ENCODE peak calls at places on chromosomes 16 and 17, in nine cellular contexts. T is heart left ventricle; W is mesendoderm; N is psoas muscle; D is neural progenitor cell; B is CD8-positive, alpha-beta memory T cell; P is GM23248; M is CD4-positive, alpha-beta T cell; V is aorta. S is an unnamed sample.

GRCh38 chr16:71737501-71737900 is 13.0 kb upstream of the PHLPP2 start:
- DNase-seq in T (no peak), W (no peak), N (no peak), D (no peak), B (no peak), P (no peak), M (no peak), V (no peak), S (no peak)

GRCh38 chr16:29986231-29986630 is 9.2 kb downstream of the HIRIP3 start:
- DNase-seq in T (no peak), W (no peak), N (no peak), D (no peak), B (no peak), P (no peak), M (no peak), V (peak; percentile 23), S (no peak)

GRCh38 chr17:13597723-13598347 is 3.9 kb downstream of the HS3ST3A1 start:
- DNase-seq in T (peak; percentile 22), W (peak; percentile 73), N (no peak), D (peak; percentile 65), B (peak; percentile 16), P (peak; percentile 73), M (peak; percentile 40), V (no peak), S (peak; percentile 69)

GRCh38 chr17:15659663-15660062 is 24.4 kb downstream of the TRIM16 start:
- DNase-seq in T (peak; percentile 56), W (peak; percentile 92), N (no peak), D (no peak), B (no peak), P (no peak), M (no peak), V (no peak), S (peak; percentile 47)

GRCh38 chr16:51757124-51757470 is 606.0 kb upstream of the SALL1 start:
- DNase-seq in T (no peak), W (no peak), N (no peak), D (no peak), B (no peak), P (no peak), M (no peak), V (no peak), S (no peak)

GRCh38 chr17:70060415-70060814 is 14.6 kb upstream of the KCNJ16 start:
- DNase-seq in T (no peak), W (no peak), N (no peak), D (no peak), B (no peak), P (no peak), M (no peak), V (no peak), S (peak; percentile 69)

GRCh38 chr16:3007059-3007956 is 5.4 kb upstream of the CLDN9 start:
- DNase-seq in T (no peak), W (peak; percentile 47), N (no peak), D (no peak), B (no peak), P (no peak), M (no peak), V (no peak), S (no peak)

GRCh38 chr17:15258113-15258512 is 7.0 kb downstream of the PMP22 start:
- DNase-seq in T (no peak), W (no peak), N (no peak), D (no peak), B (no peak), P (no peak), M (no peak), V (no peak), S (no peak)

GRCh38 chr17:31079731-31080130 is 15.0 kb upstream of the NF1 start:
- DNase-seq in T (no peak), W (peak; percentile 51), N (no peak), D (no peak), B (no peak), P (no peak), M (no peak), V (no peak), S (no peak)

GRCh38 chr17:64628641-64629040 is 33.5 kb downstream of the SMURF2 start:
- DNase-seq in T (no peak), W (no peak), N (no peak), D (no peak), B (no peak), P (peak; percentile 34), M (no peak), V (no peak), S (no peak)

GRCh38 chr16:11235703-11235991 is 20.4 kb downstream of the SOCS1 start:
- DNase-seq in T (no peak), W (no peak), N (no peak), D (no peak), B (no peak), P (no peak), M (no peak), V (no peak), S (no peak)

GRCh38 chr17:60079401-60079861 is 710 bp upstream of the HEATR6 start:
- DNase-seq in T (no peak), W (no peak), N (no peak), D (no peak), B (no peak), P (peak; percentile 65), M (no peak), V (no peak), S (peak; percentile 25)

DNA sequence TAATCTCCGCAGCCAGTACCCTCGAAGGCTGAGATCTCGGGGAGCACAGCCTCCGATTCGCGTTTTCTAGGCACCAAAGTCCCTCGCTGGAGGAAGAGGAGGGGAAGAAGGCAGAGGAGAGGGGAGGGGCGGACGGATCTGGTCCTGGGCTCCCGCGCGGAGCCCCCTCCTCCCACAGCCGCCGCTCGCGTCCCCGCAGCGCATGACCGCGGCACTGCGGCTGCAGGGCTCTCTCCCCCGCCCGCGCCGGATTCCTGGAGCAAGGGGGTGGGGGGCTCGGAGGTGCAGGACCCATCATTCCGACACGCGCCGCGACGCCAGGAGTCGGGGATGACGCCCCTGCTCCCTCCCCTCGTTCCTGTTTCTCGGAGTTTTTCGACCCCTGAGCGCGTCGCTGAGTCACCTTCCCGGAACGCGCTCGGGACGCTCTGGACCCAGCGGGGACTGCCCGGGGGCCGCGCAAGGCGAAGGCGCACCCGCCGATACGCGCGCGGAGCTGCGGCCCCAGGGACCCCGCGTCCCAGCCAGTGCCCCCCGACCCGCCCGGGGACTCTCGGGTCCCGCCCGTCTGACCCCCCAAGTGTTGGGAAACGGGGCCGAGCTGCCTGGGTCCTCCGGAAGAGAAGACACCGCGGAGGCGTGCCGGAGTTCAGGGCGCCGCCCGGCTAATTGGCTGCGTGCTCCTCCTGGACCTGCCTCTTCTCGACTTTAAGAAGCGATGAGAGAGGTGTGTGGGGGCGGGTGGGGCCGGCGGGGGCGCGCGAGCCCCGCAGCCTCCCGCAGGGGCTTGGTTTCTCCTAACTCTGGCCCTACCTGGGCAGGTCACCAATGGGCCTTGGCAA is 1.4 kb upstream of the SPHK1 start:
- DNase-seq in T (peak; percentile 60), W (peak; percentile 85), N (peak; percentile 58), D (peak; percentile 77), B (peak; percentile 57), P (peak; percentile 89), M (peak; percentile 48), V (peak; percentile 73), S (peak; percentile 39)
- H3K27ac ChIP-seq in T (peak overlapping the region; percentile 92), W (peak overlapping the region; percentile 58), N (peak overlapping the region; percentile 76), D (no peak overlapping the region), B (peak overlapping the region; percentile 45), P (peak overlapping the region; percentile 96), M (no peak overlapping the region), V (peak overlapping the region; percentile 20), S (peak overlapping the region; percentile 92)

GRCh38 chr17:80742091-80742490 is 197.5 kb downstream of the RPTOR start:
- DNase-seq in T (no peak), W (peak; percentile 57), N (no peak), D (no peak), B (no peak), P (no peak), M (no peak), V (no peak), S (no peak)

GRCh38 chr17:80738987-80739730 is 194.5 kb downstream of the RPTOR start:
- DNase-seq in T (no peak), W (no peak), N (no peak), D (no peak), B (peak; percentile 41), P (no peak), M (no peak), V (no peak), S (no peak)

GRCh38 chr17:80743181-80743771 is 198.6 kb downstream of the RPTOR start:
- DNase-seq in T (no peak), W (no peak), N (peak; percentile 45), D (no peak), B (no peak), P (peak; percentile 64), M (peak; percentile 72), V (no peak), S (peak; percentile 49)

GRCh38 chr17:80746262-80746935 is 201.8 kb downstream of the RPTOR start:
- DNase-seq in T (no peak), W (no peak), N (no peak), D (no peak), B (no peak), P (no peak), M (no peak), V (no peak), S (no peak)

GRCh38 chr17:80742581-80743180 is 198.0 kb downstream of the RPTOR start:
- DNase-seq in T (no peak), W (no peak), N (no peak), D (no peak), B (no peak), P (no peak), M (no peak), V (no peak), S (no peak)
- H3K27ac ChIP-seq in T (no peak overlapping the region), W (no peak overlapping the region), N (peak overlapping the region; percentile 84), D (no peak overlapping the region), B (no peak overlapping the region), P (no peak overlapping the region), M (peak overlapping the region; percentile 14), V (no peak overlapping the region), S (no peak overlapping the region)

GRCh38 chr17:28339431-28339830 is 3.9 kb downstream of the TNFAIP1 start:
- DNase-seq in T (no peak), W (no peak), N (no peak), D (no peak), B (no peak), P (no peak), M (no peak), V (no peak), S (no peak)
- H3K27ac ChIP-seq in T (peak overlapping the region; percentile 99), W (no peak overlapping the region), N (no peak overlapping the region), D (no peak overlapping the region), B (no peak overlapping the region), P (no peak overlapping the region), M (no peak overlapping the region), V (no peak overlapping the region), S (no peak overlapping the region)

DNA sequence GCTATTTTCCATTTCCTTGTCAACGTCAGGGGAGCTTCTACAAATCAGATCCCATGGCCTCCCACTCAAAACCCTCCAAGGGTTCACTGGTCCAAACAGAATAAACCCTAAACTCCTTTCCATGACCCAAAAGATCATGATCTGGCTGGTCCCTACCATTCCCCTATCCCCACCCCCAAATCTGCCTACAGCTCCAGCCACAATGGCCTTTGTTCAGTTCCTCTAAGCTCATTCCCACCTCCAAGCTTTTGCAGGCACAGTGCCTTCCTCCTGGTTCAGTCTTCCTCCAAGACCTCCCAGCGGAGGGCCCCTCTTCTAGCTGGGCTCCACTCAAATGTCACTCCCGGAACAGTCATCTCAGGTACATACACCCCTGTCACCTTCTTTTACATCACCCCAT is 2.0 kb downstream of the GPRC5B start:
- DNase-seq in T (no peak), W (peak; percentile 62), N (no peak), D (peak; percentile 81), B (no peak), P (no peak), M (no peak), V (no peak), S (no peak)
- H3K27ac ChIP-seq in T (peak overlapping the region; percentile 81), W (peak overlapping the region; percentile 13), N (peak overlapping the region; percentile 92), D (peak overlapping the region; percentile 41), B (no peak overlapping the region), P (no peak overlapping the region), M (no peak overlapping the region), V (no peak overlapping the region), S (no peak overlapping the region)